ENCODE peak calls at places on chromosomes 3 and 15, in seven cellular contexts. W is neural progenitor cell; J is CD4-positive, alpha-beta T cell; N is neuronal stem cell; C is coronary artery; Y is heart right ventricle; X is left ventricle myocardium inferior. D is an unnamed sample.

GRCh38 chr3:66442254-66443249 is 58.3 kb downstream of the LRIG1 start:
- DNase-seq in W (peak), C (no peak), X (peak), J (no peak), N (no peak), Y (peak), D (no peak)

GRCh38 chr15:69830425-69830824 is 267.3 kb downstream of the TLE3 start:
- DNase-seq in Y (no peak), W (no peak), X (no peak), N (no peak), J (no peak), C (no peak), D (no peak)

GRCh38 chr3:5754602-5755001 is 567.1 kb downstream of the EDEM1 start:
- DNase-seq in X (no peak), W (no peak), Y (no peak), C (no peak), J (no peak), N (no peak), D (no peak)

GRCh38 chr15:85168642-85169173 is 187.1 kb downstream of the PDE8A start:
- DNase-seq in W (peak), N (peak), J (peak), X (no peak), C (no peak), Y (no peak), D (no peak)

GRCh38 chr15:100383302-100384107 is 41.7 kb upstream of the ADAMTS17 start:
- DNase-seq in N (no peak), X (no peak), Y (no peak), W (peak), C (no peak), J (no peak), D (no peak)

GRCh38 chr3:71718069-71718468 is 7.1 kb downstream of the EIF4E3 start:
- DNase-seq in W (no peak), Y (no peak), X (no peak), J (no peak), C (no peak), N (no peak), D (no peak)

GRCh38 chr3:44355634-44356033 is 17.1 kb downstream of the TCAIM start:
- DNase-seq in C (no peak), W (no peak), Y (no peak), N (no peak), X (no peak), J (no peak), D (no peak)

GRCh38 chr3:192816274-192816853 is 89.0 kb upstream of the FGF12 start:
- DNase-seq in C (no peak), N (peak), J (no peak), Y (no peak), W (peak), X (no peak), D (no peak)

GRCh38 chr3:48694610-48695051 is 8.9 kb upstream of the NCKIPSD start:
- DNase-seq in W (no peak), J (no peak), N (peak), C (peak), X (peak), Y (peak), D (peak)

GRCh38 chr3:39637807-39638206 is 170.3 kb downstream of the MOBP start:
- DNase-seq in W (no peak), J (no peak), X (no peak), Y (no peak), N (no peak), C (no peak), D (no peak)

GRCh38 chr15:41494190-41494921 is 682 bp downstream of the ITPKA start:
- DNase-seq in N (peak), Y (no peak), C (no peak), J (peak), X (no peak), W (peak), D (no peak)

GRCh38 chr3:172285844-172286243 is 162.4 kb downstream of the GHSR start:
- DNase-seq in J (no peak), X (no peak), W (no peak), C (no peak), N (no peak), Y (no peak), D (no peak)

GRCh38 chr3:64873400-64873799 is 185.6 kb upstream of the ADAMTS9 start:
- DNase-seq in Y (no peak), J (no peak), X (no peak), C (no peak), W (no peak), N (no peak), D (no peak)

GRCh38 chr15:44038801-44039200 is 156.3 kb downstream of the FRMD5 start:
- DNase-seq in J (no peak), N (peak), W (peak), Y (no peak), C (no peak), X (no peak), D (no peak)

GRCh38 chr3:183688869-183689268 is 8.7 kb upstream of the YEATS2 start:
- DNase-seq in Y (no peak), N (no peak), W (no peak), X (no peak), C (no peak), J (no peak), D (no peak)

GRCh38 chr3:187989458-187990153 is 164.4 kb upstream of the LPP start:
- DNase-seq in J (no peak), W (peak), X (no peak), Y (no peak), N (peak), C (no peak), D (no peak)
- H3K27ac ChIP-seq in J (no peak), W (peak), X (no peak), Y (no peak), N (peak), C (no peak), D (no peak)

DNA sequence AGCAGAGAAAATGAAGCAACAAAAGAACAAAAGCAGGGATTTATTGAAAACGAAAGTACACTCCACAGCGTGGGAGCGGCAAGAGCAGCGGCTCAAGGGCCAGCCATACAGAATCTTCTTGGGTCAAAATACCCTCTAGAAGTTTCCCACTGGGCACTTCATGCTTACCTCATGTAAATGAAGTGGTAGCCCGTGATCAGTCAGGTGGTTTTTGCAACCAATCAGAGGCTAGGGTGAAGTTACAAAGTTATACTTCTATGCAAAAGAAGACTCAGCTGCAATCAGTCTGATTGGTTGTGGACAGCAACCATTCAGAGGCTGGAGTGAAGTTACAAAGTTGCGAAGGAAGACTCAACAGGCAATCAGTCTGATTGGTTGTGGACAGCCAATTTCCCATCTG is 37.8 kb upstream of the TRH start:
- DNase-seq in C (no peak), X (no peak), J (no peak), Y (no peak), W (peak), N (peak), D (peak)
- H3K27ac ChIP-seq in C (no peak), X (peak), J (no peak), Y (no peak), W (peak), N (peak), D (peak)

GRCh38 chr3:179068779-179069530 is 2.7 kb downstream of the ZMAT3 start:
- DNase-seq in W (peak), C (no peak), Y (no peak), N (no peak), J (no peak), X (no peak), D (no peak)

GRCh38 chr3:179069762-179070390 is 1.7 kb downstream of the ZMAT3 start:
- DNase-seq in J (no peak), X (no peak), W (no peak), N (no peak), Y (no peak), C (no peak), D (no peak)

GRCh38 chr3:179071161-179071568 is 444 bp downstream of the ZMAT3 start:
- DNase-seq in N (no peak), J (peak), X (no peak), W (no peak), Y (no peak), C (no peak), D (peak)

GRCh38 chr3:179073816-179074215 is 2.2 kb upstream of the ZMAT3 start:
- DNase-seq in N (no peak), Y (no peak), W (no peak), J (no peak), C (no peak), X (no peak), D (no peak)

GRCh38 chr3:179071569-179072397 is at the start of gene ZMAT3:
- DNase-seq in W (peak), N (peak), J (peak), X (peak), C (peak), Y (peak), D (peak)
- H3K27ac ChIP-seq in W (no peak), N (no peak), J (peak), X (peak), C (peak), Y (peak), D (peak)

GRCh38 chr15:61051570-61052031 is 177.5 kb downstream of the RORA start:
- DNase-seq in J (no peak), Y (peak), W (peak), N (peak), X (peak), C (no peak), D (no peak)

GRCh38 chr15:61053401-61053800 is 175.7 kb downstream of the RORA start:
- DNase-seq in J (no peak), Y (no peak), W (no peak), C (no peak), X (no peak), N (no peak), D (no peak)

GRCh38 chr15:61049003-61049402 is 180.1 kb downstream of the RORA start:
- DNase-seq in J (no peak), X (no peak), W (no peak), Y (no peak), C (no peak), N (no peak), D (no peak)

GRCh38 chr15:61049934-61050333 is 179.2 kb downstream of the RORA start:
- DNase-seq in X (no peak), Y (no peak), W (no peak), J (no peak), N (no peak), C (no peak), D (no peak)

DNA sequence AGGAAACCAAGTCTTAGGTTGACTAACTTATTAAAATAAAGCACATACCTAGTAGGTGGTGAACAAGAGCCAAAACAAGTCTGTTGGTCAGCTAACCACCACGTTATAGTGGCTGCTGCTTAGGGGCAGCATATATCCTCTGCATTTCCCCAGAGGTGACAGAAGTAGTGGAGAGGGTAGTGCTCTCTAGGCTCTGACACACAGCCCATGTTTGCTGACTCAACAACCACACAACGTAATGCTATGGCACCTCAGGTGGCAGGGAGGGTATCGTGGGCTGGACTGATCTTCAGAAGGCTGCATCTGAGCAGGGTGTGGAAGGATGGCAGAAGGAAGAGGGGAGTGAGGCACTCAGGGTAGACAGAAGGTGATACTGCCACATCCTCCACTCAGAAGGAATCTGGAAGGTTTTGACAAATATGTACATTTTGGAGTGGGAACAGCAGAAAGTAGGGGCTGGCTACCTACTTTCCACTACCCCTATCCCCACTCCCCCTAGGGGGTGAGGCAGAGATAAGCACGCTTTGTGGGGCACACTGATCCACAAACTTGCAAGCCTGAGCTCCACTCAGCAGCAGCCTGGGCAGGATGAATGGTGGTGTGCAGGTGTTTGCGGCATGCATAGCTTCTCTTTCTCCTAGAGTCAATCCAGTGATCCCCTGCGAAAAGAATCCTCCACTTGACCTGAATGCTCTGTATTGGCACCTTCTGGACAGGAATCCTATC is 178.1 kb downstream of the RORA start:
- DNase-seq in Y (no peak), C (no peak), X (no peak), W (peak), J (no peak), N (no peak), D (no peak)
- H3K27ac ChIP-seq in Y (no peak), C (no peak), X (no peak), W (no peak), J (no peak), N (no peak), D (no peak)

GRCh38 chr3:112101946-112102345 is 15.8 kb downstream of the C3orf52 start:
- DNase-seq in W (no peak), J (no peak), Y (no peak), C (no peak), N (no peak), X (no peak), D (no peak)
- H3K27ac ChIP-seq in W (no peak), J (no peak), Y (no peak), C (no peak), N (no peak), X (no peak), D (no peak)